ENCODE peak calls at places on chromosome 5, in nine cellular contexts. E, M, Y, F, N, B, W, U and O are unnamed samples.

GRCh38 chr5:157481255-157481654 is 21.2 kb downstream of the NIPAL4 start:
- DNase-seq in N (no peak), U (peak), Y (no peak), B (no peak), E (no peak), F (no peak), W (no peak), M (no peak), O (no peak)

GRCh38 chr5:143399616-143400540 is 3.6 kb downstream of the NR3C1 start:
- DNase-seq in F (no peak), W (no peak), B (no peak), N (no peak), M (no peak), E (peak), Y (no peak), U (no peak), O (no peak)

GRCh38 chr5:67249590-67249895 is 52.9 kb upstream of the CD180 start:
- DNase-seq in W (no peak), U (no peak), N (peak), M (no peak), Y (no peak), E (no peak), B (peak), F (no peak), O (no peak)

GRCh38 chr5:127665641-127666040 is 16.8 kb downstream of the CTXN3 start:
- DNase-seq in N (no peak), W (no peak), F (no peak), E (no peak), B (peak), M (no peak), U (no peak), Y (no peak), O (no peak)

GRCh38 chr5:80275347-80275746 is 19.5 kb upstream of the SERINC5 start:
- DNase-seq in W (no peak), N (no peak), F (no peak), Y (no peak), M (peak), U (no peak), E (peak), B (peak), O (no peak)

GRCh38 chr5:39494099-39494498 is 69.3 kb upstream of the DAB2 start:
- DNase-seq in W (no peak), B (no peak), F (no peak), E (no peak), U (no peak), M (no peak), Y (no peak), N (no peak), O (no peak)

GRCh38 chr5:93320920-93321319 is 260.1 kb downstream of the NR2F1-AS1 start:
- DNase-seq in W (no peak), Y (no peak), E (no peak), B (no peak), M (no peak), F (no peak), U (no peak), N (no peak), O (no peak)

GRCh38 chr5:170108266-170108785 is 2.6 kb downstream of the FOXI1 start:
- DNase-seq in Y (no peak), E (no peak), M (no peak), W (no peak), N (no peak), B (no peak), F (peak), U (no peak), O (no peak)

GRCh38 chr5:84028093-84028492 is 307.4 kb upstream of the HAPLN1 start:
- DNase-seq in M (no peak), W (peak), U (no peak), Y (no peak), F (no peak), N (no peak), B (peak), E (no peak), O (no peak)

GRCh38 chr5:82499845-82500244 is 221.7 kb upstream of the RPS23 start:
- DNase-seq in F (no peak), N (no peak), W (no peak), U (no peak), M (no peak), E (no peak), Y (no peak), B (no peak), O (no peak)

GRCh38 chr5:120516799-120517198 is 52.7 kb downstream of the PRR16 start:
- DNase-seq in E (no peak), M (no peak), B (peak), Y (no peak), F (no peak), W (no peak), N (no peak), U (no peak), O (peak)

GRCh38 chr5:74316064-74316586 is 324.4 kb downstream of the ENC1 start:
- DNase-seq in Y (no peak), U (no peak), M (no peak), F (no peak), E (no peak), W (peak), N (peak), B (peak), O (peak)